ENCODE peak calls at places on chromosomes 2 and 18, in nine cellular contexts. M is PC-9, W is cardiac muscle cell, U is GM12878, C is HFFc6, H is uterus, R is stomach, V is heart right ventricle, B is cardiac fibroblast. E is an unnamed sample.

GRCh38 chr18:28666216-28666615 is 489.3 kb upstream of the CDH2 start:
- DNase-seq in C (no peak), H (no peak), R (no peak), V (no peak), W (peak), U (no peak), M (no peak), B (peak), E (no peak)

GRCh38 chr2:240876475-240877251 is 8.0 kb downstream of the AGXT start:
- DNase-seq in R (peak), V (no peak), H (peak), C (no peak), B (no peak), W (no peak), M (no peak), U (no peak), E (no peak)

GRCh38 chr2:85887566-85888019 is 1.2 kb downstream of the ST3GAL5 start:
- DNase-seq in W (peak), M (no peak), H (peak), V (peak), U (no peak), B (peak), C (peak), R (peak), E (peak)

GRCh38 chr2:20136149-20136548 is 84.7 kb upstream of the LAPTM4A start:
- DNase-seq in C (no peak), R (no peak), U (no peak), H (no peak), V (no peak), M (no peak), B (no peak), W (no peak), E (no peak)

GRCh38 chr2:223868005-223868404 is 30.6 kb upstream of the AP1S3 start:
- DNase-seq in U (no peak), R (no peak), M (no peak), V (no peak), W (no peak), H (no peak), C (no peak), B (no peak), E (no peak)

GRCh38 chr2:99868260-99868659 is 274.1 kb downstream of the AFF3 start:
- DNase-seq in M (no peak), V (no peak), W (no peak), U (no peak), C (no peak), R (no peak), B (no peak), H (no peak), E (no peak)

GRCh38 chr2:58045580-58046334 is 849 bp upstream of the VRK2 start:
- DNase-seq in M (no peak), V (no peak), W (no peak), H (no peak), R (no peak), C (no peak), B (no peak), U (no peak), E (no peak)

GRCh38 chr18:35549515-35549914 is 32.0 kb upstream of the GALNT1 start:
- DNase-seq in R (no peak), U (no peak), C (no peak), V (no peak), W (peak), H (no peak), M (no peak), B (no peak), E (no peak)

GRCh38 chr18:47944972-47945843 is 14.7 kb upstream of the SMAD2 start:
- DNase-seq in C (peak), M (peak), R (no peak), H (no peak), B (peak), W (peak), U (no peak), V (no peak), E (peak)

GRCh38 chr2:12731701-12732280 is 15.1 kb downstream of the TRIB2 start:
- DNase-seq in B (no peak), V (no peak), M (no peak), H (no peak), R (no peak), C (no peak), U (no peak), W (no peak), E (no peak)

GRCh38 chr2:174486614-174487535 is at the start of gene GPR155:
- DNase-seq in W (peak), C (peak), R (peak), U (peak), H (peak), M (peak), V (peak), B (peak), E (peak)

GRCh38 chr2:163657257-163657656 is 78.6 kb downstream of the FIGN start:
- DNase-seq in M (no peak), H (no peak), W (peak), B (peak), C (peak), R (no peak), V (no peak), U (no peak), E (peak)

GRCh38 chr2:86223682-86224560 is 24.7 kb downstream of the MRPL35 start:
- DNase-seq in B (peak), V (no peak), U (no peak), W (peak), H (no peak), M (no peak), R (no peak), C (peak), E (no peak)

GRCh38 chr2:56287974-56288373 is 104.2 kb downstream of the CCDC85A start:
- DNase-seq in V (no peak), B (peak), H (no peak), M (no peak), W (peak), U (no peak), C (peak), R (no peak), E (no peak)

GRCh38 chr2:217824223-217824622 is 178.6 kb downstream of the TNS1 start:
- DNase-seq in R (no peak), U (no peak), B (no peak), V (no peak), M (no peak), W (no peak), C (no peak), H (no peak), E (no peak)

GRCh38 chr18:34978953-34979608 is 62.1 kb upstream of the MAPRE2 start:
- DNase-seq in H (peak), W (peak), R (peak), M (peak), C (peak), B (peak), U (peak), V (peak), E (peak)

GRCh38 chr18:46071894-46072867 is at the start of gene PSTPIP2:
- DNase-seq in W (peak), B (peak), C (peak), U (no peak), M (no peak), V (peak), R (peak), H (peak), E (peak)

GRCh38 chr2:42360890-42361727 is at the start of gene COX7A2L:
- DNase-seq in R (peak), B (peak), M (peak), H (peak), V (peak), U (peak), W (peak), C (peak), E (peak)

GRCh38 chr2:437772-438393 is 150.0 kb upstream of the ALKAL2 start:
- DNase-seq in R (peak), M (peak), V (no peak), B (no peak), H (no peak), W (no peak), U (no peak), C (no peak), E (no peak)

GRCh38 chr2:64586054-64586453 is 61.9 kb downstream of the AFTPH start:
- DNase-seq in C (no peak), W (no peak), R (no peak), H (no peak), U (no peak), V (no peak), B (no peak), M (no peak), E (no peak)
- TF ChIP-seq CTCF in C (no peak), W (no peak), R (no peak), H (no peak), U (no peak), V (no peak), B (no peak), M (no peak), E (no peak)

DNA sequence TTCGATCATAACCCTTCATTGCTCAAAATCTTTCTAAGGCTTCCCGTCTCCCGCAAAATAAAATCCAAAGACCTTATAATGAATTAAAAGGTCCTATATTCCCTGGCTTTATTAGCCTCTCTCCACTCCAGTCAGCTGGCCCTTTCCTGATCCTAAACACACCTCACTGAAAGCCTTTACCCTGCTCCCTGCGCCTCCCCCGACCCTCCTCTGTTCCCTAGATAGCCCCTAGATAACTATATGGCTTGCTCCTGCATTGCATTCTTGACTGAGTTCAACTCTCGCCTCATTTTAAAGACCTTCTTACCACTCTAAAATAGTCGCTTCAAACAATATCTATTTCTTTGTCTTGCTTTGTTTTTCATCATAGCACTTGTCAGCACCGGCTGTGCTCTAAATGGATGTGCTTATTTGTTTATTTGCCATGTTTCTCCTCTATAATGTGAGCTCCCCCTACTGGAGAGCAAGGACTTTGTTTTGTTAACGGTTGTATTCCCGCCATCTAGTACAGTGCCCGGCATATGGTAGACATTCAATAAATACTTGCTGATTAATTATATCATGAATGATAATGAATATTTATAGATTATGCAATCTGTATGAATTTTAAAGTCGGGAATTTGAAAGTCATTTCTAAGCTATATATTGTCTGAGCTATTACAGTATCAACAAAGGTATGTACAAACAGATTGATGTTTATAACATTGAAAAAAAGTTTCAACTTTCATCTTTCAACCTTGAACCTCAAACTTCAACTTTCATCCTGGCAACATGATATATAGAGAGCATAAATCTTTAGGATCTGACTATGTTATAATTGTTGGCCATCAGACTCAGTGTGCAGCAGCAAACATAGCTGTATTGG is 32.4 kb upstream of the VIT start:
- DNase-seq in B (peak), U (no peak), H (peak), M (peak), W (peak), C (peak), R (no peak), V (peak), E (peak)
- TF ChIP-seq CTCF in B (peak), U (peak), H (peak), M (peak), W (peak), C (peak), R (no peak), V (peak), E (peak)

DNA sequence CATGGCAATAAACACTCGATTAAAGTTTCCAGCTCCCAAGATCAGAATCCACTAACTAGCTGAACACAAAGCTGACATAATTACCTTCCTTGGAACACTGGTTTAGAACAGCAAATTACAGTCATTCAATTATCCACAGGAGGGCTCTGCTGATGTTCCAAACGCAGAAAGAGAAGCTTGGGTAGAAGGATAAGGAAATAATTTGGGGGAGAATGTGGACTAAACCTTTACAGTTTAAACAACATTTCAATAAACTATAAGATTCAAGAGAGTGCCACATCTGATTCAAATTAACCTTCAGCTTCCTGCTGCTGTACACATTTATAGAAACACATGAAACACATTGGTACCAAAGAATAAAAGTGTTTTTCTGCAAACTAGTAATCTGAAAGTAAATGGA is 67.8 kb upstream of the ARL4C start:
- DNase-seq in B (peak), U (no peak), V (no peak), R (no peak), W (peak), M (no peak), H (no peak), C (peak), E (peak)
- TF ChIP-seq CTCF in B (no peak), U (no peak), V (no peak), R (no peak), W (peak), M (peak), H (no peak), C (peak), E (peak)

GRCh38 chr2:166181813-166182154 is 54.0 kb upstream of the SCN1A start:
- DNase-seq in H (no peak), U (no peak), V (no peak), W (no peak), C (no peak), B (no peak), M (no peak), R (no peak), E (no peak)

GRCh38 chr2:166173263-166173662 is 45.4 kb upstream of the SCN1A start:
- DNase-seq in B (no peak), M (no peak), V (no peak), C (no peak), H (no peak), W (no peak), R (no peak), U (no peak), E (no peak)

GRCh38 chr2:166180951-166181812 is 53.4 kb upstream of the SCN1A start:
- DNase-seq in H (no peak), W (peak), M (no peak), R (peak), C (peak), U (no peak), V (peak), B (peak), E (peak)

GRCh38 chr2:166184789-166185188 is 57.0 kb upstream of the SCN1A start:
- DNase-seq in R (no peak), C (peak), M (peak), B (no peak), W (no peak), H (no peak), U (no peak), V (no peak), E (no peak)

DNA sequence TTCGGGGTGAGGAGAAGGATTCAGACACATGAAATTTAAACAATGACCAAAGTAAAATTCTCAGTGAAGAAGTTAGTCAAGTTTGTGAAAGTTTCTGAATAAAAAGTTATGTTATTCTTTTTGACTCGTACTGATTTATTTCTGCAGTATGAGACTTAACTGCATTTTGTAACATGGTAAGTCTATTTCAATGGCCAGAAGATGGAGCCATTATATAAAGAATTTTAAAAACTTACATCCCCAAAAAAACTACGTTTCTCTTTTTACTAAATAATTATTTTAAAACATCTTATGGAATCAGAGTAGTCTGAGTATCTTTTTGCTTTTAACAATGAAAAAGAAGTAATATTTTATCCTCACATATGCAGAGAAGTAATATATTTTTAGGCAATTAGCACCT is 51.4 kb upstream of the SCN1A start:
- DNase-seq in V (no peak), U (no peak), M (no peak), R (no peak), W (peak), C (no peak), B (peak), H (no peak), E (peak)
- TF ChIP-seq CTCF in V (no peak), U (no peak), M (peak), R (no peak), W (peak), C (peak), B (peak), H (no peak), E (peak)

DNA sequence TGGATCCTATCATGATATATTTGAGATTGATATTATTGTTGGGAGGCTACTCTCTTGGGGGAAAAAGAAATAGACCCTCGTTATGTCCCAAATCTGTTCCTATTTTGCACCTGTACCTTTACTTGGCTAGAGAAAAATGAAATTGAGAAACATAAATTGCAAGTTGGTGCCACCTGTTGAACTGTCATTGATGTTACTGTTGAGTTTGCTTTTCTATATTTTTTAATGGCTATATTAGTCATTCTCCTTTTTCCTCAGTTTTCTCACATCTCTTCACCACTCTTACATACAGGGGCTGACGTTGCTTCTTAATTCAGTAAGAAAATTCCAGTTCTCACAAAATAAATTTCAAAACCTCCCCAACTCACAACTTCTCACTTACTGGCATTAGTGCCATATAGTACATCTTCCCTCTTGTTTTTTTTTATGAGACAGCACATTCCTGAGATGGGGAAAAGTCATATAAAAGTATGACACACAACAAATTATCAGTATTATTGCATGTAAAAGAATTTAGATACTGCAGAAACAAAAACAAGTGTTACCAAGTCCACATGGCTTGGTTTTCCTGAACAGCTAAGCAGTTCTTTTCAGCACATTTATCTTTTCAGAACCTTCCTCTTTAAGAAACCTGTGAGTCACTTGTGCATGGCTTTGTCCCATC is 348.3 kb upstream of the DSEL start:
- DNase-seq in R (no peak), V (no peak), U (no peak), B (peak), W (peak), M (no peak), H (no peak), C (peak), E (peak)
- TF ChIP-seq CTCF in R (no peak), V (no peak), U (no peak), B (no peak), W (no peak), M (no peak), H (no peak), C (peak), E (no peak)

DNA sequence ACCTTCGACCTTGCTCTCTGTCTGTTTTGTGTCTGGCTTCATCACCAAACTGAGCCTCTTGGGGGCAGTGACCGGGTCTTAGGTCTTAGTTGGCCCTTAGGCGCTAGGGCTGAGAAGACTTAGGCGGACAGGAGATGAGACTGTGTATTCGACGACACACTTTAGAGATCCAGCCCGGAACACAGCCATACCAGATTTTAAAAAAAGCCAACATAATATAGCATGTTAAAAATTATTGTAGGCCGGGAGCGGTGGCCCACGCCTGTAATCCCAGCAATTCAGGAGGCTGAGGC is 9.5 kb upstream of the PROC start:
- DNase-seq in B (no peak), H (no peak), R (no peak), C (no peak), W (no peak), U (no peak), M (no peak), V (no peak), E (no peak)
- TF ChIP-seq CTCF in B (no peak), H (no peak), R (no peak), C (no peak), W (no peak), U (no peak), M (no peak), V (no peak), E (no peak)

GRCh38 chr2:45256173-45256866 is 247.1 kb upstream of the SIX2 start:
- DNase-seq in B (no peak), U (no peak), V (no peak), H (no peak), R (no peak), C (no peak), W (no peak), M (no peak), E (no peak)
- TF ChIP-seq CTCF in B (no peak), U (no peak), V (no peak), H (no peak), R (no peak), C (no peak), W (no peak), M (no peak), E (no peak)

GRCh38 chr2:207710814-207711740 is at the start of gene CCNYL1:
- DNase-seq in U (peak), W (peak), H (peak), B (peak), C (peak), R (peak), V (peak), M (peak), E (peak)
- TF ChIP-seq CTCF in U (no peak), W (no peak), H (peak), B (peak), C (peak), R (no peak), V (peak), M (no peak), E (peak)